ENCODE peak calls at places on chromosomes 3 and 15, in six cellular contexts. V is HepG2, S is GM12892, E is K562, G is H1, Z is GM12878. I is an unnamed sample.

GRCh38 chr3:146020969-146021368 is 140.0 kb downstream of the PLOD2 start:
- DNase-seq in V (peak; percentile 3), S (no peak), E (no peak), G (no peak), Z (no peak), I (no peak)

GRCh38 chr3:21562225-21562624 is 188.8 kb downstream of the ZNF385D start:
- DNase-seq in V (no peak), S (no peak), E (no peak), G (no peak), Z (no peak), I (no peak)

GRCh38 chr3:188469228-188469885 is 315.4 kb downstream of the LPP start:
- DNase-seq in V (no peak), S (no peak), E (no peak), G (no peak), Z (no peak), I (no peak)

GRCh38 chr3:55688154-55688553 is 201.0 kb upstream of the WNT5A start:
- DNase-seq in V (no peak), S (no peak), E (no peak), G (no peak), Z (no peak), I (no peak)

GRCh38 chr15:55279746-55280351 is 9.8 kb downstream of the RAB27A start:
- DNase-seq in V (peak; percentile 62), S (no peak), E (peak; percentile 91), G (no peak), Z (peak; percentile 96), I (no peak)

GRCh38 chr3:20145874-20146273 is 40.1 kb downstream of the SGO1 start:
- DNase-seq in V (no peak), S (no peak), E (no peak), G (no peak), Z (no peak), I (no peak)

GRCh38 chr15:55546718-55547117 is 38.7 kb upstream of the DNAAF4 start:
- DNase-seq in V (no peak), S (no peak), E (no peak), G (no peak), Z (no peak), I (no peak)

GRCh38 chr15:82263350-82263749 is 732 bp downstream of the SAXO2 start:
- DNase-seq in V (peak; percentile 92), S (no peak), E (no peak), G (no peak), Z (no peak), I (no peak)

GRCh38 chr3:106440672-106441071 is 571.9 kb upstream of the CBLB start:
- DNase-seq in V (no peak), S (no peak), E (no peak), G (no peak), Z (no peak), I (no peak)

GRCh38 chr15:49036650-49037545 is 9.3 kb downstream of the SECISBP2L start:
- DNase-seq in V (no peak), S (no peak), E (peak; percentile 9), G (no peak), Z (no peak), I (no peak)

GRCh38 chr3:139988472-139988871 is 53.5 kb downstream of the CLSTN2 start:
- DNase-seq in V (no peak), S (no peak), E (no peak), G (no peak), Z (no peak), I (no peak)

GRCh38 chr3:15171096-15171495 is 35.0 kb upstream of the CAPN7 start:
- DNase-seq in V (peak; percentile 98), S (no peak), E (no peak), G (no peak), Z (peak; percentile 40), I (no peak)

GRCh38 chr15:38243278-38243677 is 9.4 kb upstream of the SPRED1 start:
- DNase-seq in V (no peak), S (no peak), E (no peak), G (no peak), Z (no peak), I (no peak)

GRCh38 chr3:169356284-169356955 is 307.1 kb downstream of the MECOM start:
- DNase-seq in V (no peak), S (no peak), E (no peak), G (no peak), Z (no peak), I (no peak)

GRCh38 chr15:100760357-100760903 is 119.2 kb upstream of the ALDH1A3 start:
- DNase-seq in V (no peak), S (no peak), E (no peak), G (no peak), Z (no peak), I (no peak)

GRCh38 chr15:39579487-39580116 is 1.3 kb upstream of the THBS1 start:
- DNase-seq in V (peak; percentile 88), S (no peak), E (no peak), G (peak; percentile 90), Z (no peak), I (no peak)

GRCh38 chr3:45258317-45258716 is 32.2 kb upstream of the TMEM158 start:
- DNase-seq in V (no peak), S (no peak), E (no peak), G (no peak), Z (no peak), I (no peak)

GRCh38 chr3:63768415-63768814 is 50.7 kb upstream of the C3orf49 start:
- DNase-seq in V (no peak), S (no peak), E (no peak), G (no peak), Z (no peak), I (no peak)

GRCh38 chr3:62875103-62876002 is at the start of gene CADPS:
- DNase-seq in V (no peak), S (no peak), E (no peak), G (no peak), Z (no peak), I (no peak)

GRCh38 chr3:9669277-9669676 is 20.0 kb downstream of the MTMR14 start:
- DNase-seq in V (no peak), S (no peak), E (no peak), G (no peak), Z (no peak), I (no peak)

GRCh38 chr15:92021765-92022164 is 168.3 kb downstream of the SLCO3A1 start:
- DNase-seq in V (no peak), S (no peak), E (no peak), G (no peak), Z (no peak), I (no peak)

GRCh38 chr3:107430214-107431047 is 53.2 kb downstream of the CCDC54 start:
- DNase-seq in V (no peak), S (no peak), E (no peak), G (no peak), Z (no peak), I (no peak)

GRCh38 chr3:147838650-147839049 is 429.5 kb downstream of the ZIC1 start:
- DNase-seq in V (no peak), S (no peak), E (no peak), G (no peak), Z (no peak), I (no peak)

GRCh38 chr15:34336947-34337556 is 529 bp downstream of the SLC12A6 start:
- DNase-seq in V (no peak), S (no peak), E (no peak), G (no peak), Z (no peak), I (no peak)

GRCh38 chr15:60982249-60982932 is 246.7 kb downstream of the RORA start:
- DNase-seq in V (no peak), S (no peak), E (no peak), G (no peak), Z (no peak), I (no peak)

GRCh38 chr15:48555244-48555804 is 90.2 kb downstream of the FBN1 start:
- DNase-seq in V (no peak), S (no peak), E (peak; percentile 83), G (no peak), Z (no peak), I (no peak)

GRCh38 chr15:75891895-75892294 is 11.8 kb upstream of the FBXO22 start:
- DNase-seq in V (peak; percentile 48), S (no peak), E (no peak), G (no peak), Z (no peak), I (no peak)

GRCh38 chr15:78875107-78875914 is 2.6 kb downstream of the MORF4L1 start:
- DNase-seq in V (no peak), S (no peak), E (peak; percentile 47), G (no peak), Z (no peak), I (no peak)

GRCh38 chr15:78868366-78868765 is 4.3 kb upstream of the MORF4L1 start:
- DNase-seq in V (no peak), S (no peak), E (no peak), G (no peak), Z (no peak), I (no peak)

GRCh38 chr15:78872155-78872971 is at the start of gene MORF4L1:
- DNase-seq in V (peak; percentile 88), S (peak; percentile 93), E (peak; percentile 97), G (peak; percentile 97), Z (peak; percentile 71), I (peak; percentile 90)

GRCh38 chr15:78873796-78874761 is 1.4 kb downstream of the MORF4L1 start:
- DNase-seq in V (no peak), S (no peak), E (peak; percentile 71), G (no peak), Z (no peak), I (no peak)

GRCh38 chr15:78872972-78873795 is 494 bp downstream of the MORF4L1 start:
- DNase-seq in V (peak; percentile 81), S (peak; percentile 60), E (peak; percentile 96), G (peak; percentile 79), Z (peak; percentile 53), I (peak; percentile 51)
- TF ChIP-seq POLR2A in V (peak; percentile 55), S (peak; percentile 77), E (peak; percentile 90), G (peak; percentile 91), Z (peak; percentile 92), I (peak; percentile 67)

GRCh38 chr3:41274944-41275668 is 75.8 kb downstream of the CTNNB1 start:
- DNase-seq in V (peak; percentile 88), S (no peak), E (no peak), G (no peak), Z (no peak), I (no peak)
- TF ChIP-seq TAF1 in V (no peak), S (no peak), E (no peak), G (no peak), Z (no peak), I (no peak)

GRCh38 chr3:32246079-32246675 is 7.7 kb downstream of the CMTM8 start:
- DNase-seq in V (no peak), S (no peak), E (no peak), G (no peak), Z (no peak), I (no peak)

GRCh38 chr3:32239638-32240550 is 1.4 kb downstream of the CMTM8 start:
- DNase-seq in V (peak; percentile 65), S (no peak), E (peak; percentile 47), G (no peak), Z (no peak), I (peak; percentile 35)

GRCh38 chr3:32241100-32241499 is 2.6 kb downstream of the CMTM8 start:
- DNase-seq in V (no peak), S (no peak), E (no peak), G (no peak), Z (no peak), I (no peak)

GRCh38 chr3:32245200-32245599 is 6.7 kb downstream of the CMTM8 start:
- DNase-seq in V (no peak), S (no peak), E (no peak), G (no peak), Z (no peak), I (no peak)

GRCh38 chr3:32243519-32243918 is 5.0 kb downstream of the CMTM8 start:
- DNase-seq in V (no peak), S (no peak), E (no peak), G (no peak), Z (no peak), I (no peak)
- TF ChIP-seq POLR2A in V (no peak), S (no peak), E (no peak), G (no peak), Z (no peak), I (no peak)

GRCh38 chr3:66754613-66755012 is 243.5 kb upstream of the KBTBD8 start:
- DNase-seq in V (no peak), S (no peak), E (no peak), G (no peak), Z (no peak), I (no peak)
- TF ChIP-seq TAF1 in V (no peak), S (no peak), E (no peak), G (no peak), Z (no peak), I (no peak)

I was measured in GM12891.